ENCODE peak calls at places on chromosomes 7 and 10, in four cellular contexts. X, M, O and L are unnamed samples.

GRCh38 chr7:151245360-151246160 is 2.9 kb downstream of the SMARCD3 start:
- DNase-seq in X (peak), M (peak), O (no peak), L (no peak)

GRCh38 chr7:130990178-130990832 is 256.3 kb upstream of the KLF14 start:
- DNase-seq in X (no peak), M (no peak), O (no peak), L (no peak)

GRCh38 chr10:88108115-88108610 is 244.7 kb downstream of the PTEN start:
- DNase-seq in X (no peak), M (no peak), O (peak), L (peak)

GRCh38 chr10:3226960-3227724 is 54.6 kb upstream of the PITRM1 start:
- DNase-seq in X (no peak), M (no peak), O (peak), L (no peak)

GRCh38 chr10:99234067-99234738 is 1.4 kb downstream of the HPSE2 start:
- DNase-seq in X (peak), M (no peak), O (no peak), L (peak)

GRCh38 chr7:7051221-7051877 is 131.0 kb upstream of the C1GALT1 start:
- DNase-seq in X (no peak), M (no peak), O (no peak), L (peak)

GRCh38 chr7:130491841-130492518 is at the start of gene MEST:
- DNase-seq in X (peak), M (no peak), O (no peak), L (no peak)

GRCh38 chr10:25068152-25069058 is 52.0 kb downstream of the THNSL1 start:
- DNase-seq in X (no peak), M (no peak), O (no peak), L (no peak)

GRCh38 chr10:49164587-49165188 is 23.5 kb downstream of the TMEM273 start:
- DNase-seq in X (peak), M (peak), O (peak), L (no peak)

GRCh38 chr7:22726849-22727792 is at the start of gene IL6:
- DNase-seq in X (peak), M (peak), O (no peak), L (no peak)

DNA sequence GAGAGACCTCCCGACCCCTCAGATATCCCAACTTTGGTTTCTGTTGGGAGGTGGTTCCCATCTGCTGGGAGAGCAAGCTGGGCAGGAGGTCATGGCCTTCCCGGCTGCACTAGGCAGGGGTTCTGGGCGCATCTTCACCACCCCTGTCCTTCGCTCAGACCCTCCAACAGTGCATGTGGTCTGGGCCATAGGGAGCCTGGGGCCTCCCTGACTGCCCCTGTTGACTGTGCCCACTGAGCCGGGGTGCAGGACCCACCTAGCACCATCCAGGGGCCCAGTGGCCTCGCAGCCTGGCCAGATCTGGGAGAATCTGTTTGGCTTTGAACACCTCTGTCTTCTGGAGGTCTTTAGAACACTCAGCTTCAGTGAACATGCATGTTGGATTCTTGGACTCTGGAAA is 18.7 kb upstream of the INMT start:
- DNase-seq in X (no peak), M (no peak), O (no peak), L (no peak)
- TF ChIP-seq YY1 in X (no peak), M (no peak), O (no peak), L (no peak)

GRCh38 chr10:21827308-21827707 is 176.2 kb downstream of the DNAJC1 start:
- DNase-seq in X (no peak), M (no peak), O (no peak), L (no peak)

GRCh38 chr10:21832751-21833150 is 170.8 kb downstream of the DNAJC1 start:
- DNase-seq in X (no peak), M (no peak), O (no peak), L (no peak)

GRCh38 chr10:21830037-21830436 is 173.5 kb downstream of the DNAJC1 start:
- DNase-seq in X (no peak), M (no peak), O (no peak), L (no peak)

GRCh38 chr10:21826725-21827124 is 176.8 kb downstream of the DNAJC1 start:
- DNase-seq in X (no peak), M (no peak), O (no peak), L (no peak)

GRCh38 chr10:21831986-21832735 is 171.4 kb downstream of the DNAJC1 start:
- DNase-seq in X (no peak), M (no peak), O (no peak), L (no peak)
- TF ChIP-seq YY1 in X (no peak), M (no peak), O (no peak), L (no peak)

GRCh38 chr10:73646598-73647041 is 5.3 kb upstream of the MYOZ1 start:
- DNase-seq in X (no peak), M (no peak), O (no peak), L (no peak)

GRCh38 chr10:73644767-73645166 is 3.5 kb upstream of the MYOZ1 start:
- DNase-seq in X (no peak), M (no peak), O (no peak), L (no peak)

GRCh38 chr10:73643362-73643761 is 2.1 kb upstream of the MYOZ1 start:
- DNase-seq in X (no peak), M (no peak), O (no peak), L (no peak)

GRCh38 chr10:73641272-73642060 is at the start of gene MYOZ1:
- DNase-seq in X (no peak), M (peak), O (no peak), L (no peak)

DNA sequence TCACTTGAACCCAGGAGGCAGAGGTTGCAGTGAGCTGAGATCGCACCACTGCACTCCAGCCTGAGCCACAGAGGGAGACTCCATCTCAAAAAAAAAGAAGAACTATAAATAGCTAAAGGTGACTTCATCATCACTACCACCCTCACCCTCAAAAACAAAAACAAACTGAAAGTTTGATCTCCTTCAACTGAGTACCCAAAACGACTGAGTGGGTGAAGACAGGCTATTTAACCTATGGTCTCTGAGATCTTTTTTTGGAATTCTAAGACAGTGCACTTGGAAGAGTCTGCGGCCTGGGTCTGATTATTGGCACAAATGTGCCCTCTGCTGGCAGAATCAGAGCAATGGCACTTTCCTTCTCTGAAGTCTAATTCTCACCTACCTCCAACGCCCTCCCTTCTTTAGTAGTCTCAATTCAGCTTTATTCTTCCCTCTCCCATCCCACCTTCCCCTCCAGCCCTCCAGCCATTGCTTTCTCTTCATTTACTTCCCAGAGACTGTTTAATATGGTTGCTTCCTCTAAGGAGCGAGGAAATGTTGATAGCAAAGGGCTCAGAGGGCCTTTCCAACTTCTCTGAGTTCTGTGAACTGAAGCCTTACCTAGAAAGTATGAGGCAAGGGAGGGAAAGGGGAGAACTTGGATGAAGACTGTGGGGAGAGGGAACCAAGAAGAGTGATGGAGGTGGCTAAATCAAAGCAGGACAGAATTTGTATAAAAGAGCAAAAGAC is 2.9 kb upstream of the MYOZ1 start:
- DNase-seq in X (peak), M (peak), O (peak), L (peak)
- TF ChIP-seq YY1 in X (no peak), M (no peak), O (no peak), L (peak)

GRCh38 chr10:59774451-59774850 is 21.2 kb upstream of the MRLN start:
- DNase-seq in X (no peak), M (no peak), O (no peak), L (no peak)
- TF ChIP-seq YY1 in X (no peak), M (no peak), O (no peak), L (no peak)

GRCh38 chr7:106021211-106022067 is 58.4 kb downstream of the CDHR3 start:
- DNase-seq in X (peak), M (no peak), O (no peak), L (no peak)

GRCh38 chr7:106016331-106016730 is 53.3 kb downstream of the CDHR3 start:
- DNase-seq in X (no peak), M (peak), O (no peak), L (no peak)

GRCh38 chr7:106017657-106018056 is 54.6 kb downstream of the CDHR3 start:
- DNase-seq in X (no peak), M (peak), O (no peak), L (no peak)

GRCh38 chr7:106015586-106016218 is 52.6 kb downstream of the CDHR3 start:
- DNase-seq in X (peak), M (peak), O (no peak), L (no peak)

GRCh38 chr7:106018566-106019338 is 55.7 kb downstream of the CDHR3 start:
- DNase-seq in X (no peak), M (peak), O (no peak), L (no peak)
- TF ChIP-seq YY1 in X (no peak), M (no peak), O (no peak), L (no peak)

GRCh38 chr10:132498562-132499366 is 38.8 kb upstream of the INPP5A start:
- DNase-seq in X (no peak), M (no peak), O (no peak), L (no peak)
- TF ChIP-seq YY1 in X (no peak), M (no peak), O (no peak), L (no peak)